ENCODE peak calls at places on chromosomes 6 and 20, in eight cellular contexts. U is mesendoderm; B is PC-9; G is brain microvascular endothelial cell; F is A549; Y is GM23248; K is CD8-positive, alpha-beta memory T cell; M is tibial nerve. O is an unnamed sample.

GRCh38 chr6:145895802-145896201 is 68.4 kb downstream of the SHPRH start:
- DNase-seq in U (no peak), B (no peak), G (no peak), F (no peak), Y (peak; percentile 35), K (no peak), M (no peak), O (no peak)

GRCh38 chr6:45109551-45109950 is 218.6 kb upstream of the RUNX2 start:
- DNase-seq in U (no peak), B (no peak), G (no peak), F (no peak), Y (no peak), K (no peak), M (no peak), O (no peak)

GRCh38 chr6:16130437-16130891 is 1.6 kb downstream of the MYLIP start:
- DNase-seq in U (no peak), B (peak; percentile 62), G (no peak), F (no peak), Y (peak; percentile 17), K (no peak), M (no peak), O (no peak)

GRCh38 chr6:53938810-53939209 is 144.0 kb downstream of the LRRC1 start:
- DNase-seq in U (no peak), B (no peak), G (no peak), F (no peak), Y (peak; percentile 53), K (no peak), M (no peak), O (no peak)

GRCh38 chr6:148854992-148855391 is 108.2 kb downstream of the UST start:
- DNase-seq in U (peak; percentile 94), B (no peak), G (no peak), F (no peak), Y (no peak), K (no peak), M (no peak), O (no peak)

GRCh38 chr20:34190679-34191090 is 50.5 kb upstream of the ASIP start:
- DNase-seq in U (peak; percentile 92), B (peak; percentile 78), G (peak; percentile 78), F (peak; percentile 82), Y (peak; percentile 93), K (no peak), M (peak; percentile 62), O (peak; percentile 71)

GRCh38 chr6:170143401-170144150 is 147.3 kb downstream of the DLL1 start:
- DNase-seq in U (no peak), B (no peak), G (no peak), F (no peak), Y (no peak), K (no peak), M (no peak), O (peak; percentile 15)

GRCh38 chr6:14841901-14842421 is 403.9 kb upstream of the JARID2 start:
- DNase-seq in U (no peak), B (no peak), G (peak; percentile 70), F (peak; percentile 11), Y (peak; percentile 96), K (no peak), M (no peak), O (peak; percentile 40)

GRCh38 chr20:297925-298754 is 770 bp downstream of the ZCCHC3 start:
- DNase-seq in U (peak; percentile 69), B (peak; percentile 57), G (peak; percentile 47), F (peak; percentile 83), Y (peak; percentile 88), K (peak; percentile 32), M (peak; percentile 34), O (peak; percentile 90)

GRCh38 chr6:21992178-21992967 is 304.5 kb downstream of the PRL start:
- DNase-seq in U (no peak), B (peak; percentile 5), G (peak; percentile 71), F (no peak), Y (peak; percentile 77), K (no peak), M (no peak), O (no peak)

GRCh38 chr20:63594043-63594561 is 20.1 kb upstream of the HELZ2 start:
- DNase-seq in U (no peak), B (no peak), G (peak; percentile 49), F (no peak), Y (peak; percentile 91), K (no peak), M (peak; percentile 23), O (no peak)

GRCh38 chr6:136886110-136886509 is 36.0 kb upstream of the SLC35D3 start:
- DNase-seq in U (no peak), B (no peak), G (no peak), F (no peak), Y (peak; percentile 12), K (no peak), M (no peak), O (no peak)

GRCh38 chr6:9606435-9607134 is 808.3 kb downstream of the TFAP2A start:
- DNase-seq in U (peak; percentile 59), B (no peak), G (no peak), F (no peak), Y (no peak), K (no peak), M (no peak), O (no peak)

GRCh38 chr20:41135187-41135887 is 2.0 kb upstream of the PLCG1 start:
- DNase-seq in U (peak; percentile 90), B (peak; percentile 59), G (no peak), F (peak; percentile 44), Y (peak; percentile 41), K (peak; percentile 53), M (no peak), O (no peak)

GRCh38 chr6:14276667-14277404 is 159.3 kb downstream of the CD83 start:
- DNase-seq in U (no peak), B (no peak), G (peak; percentile 39), F (no peak), Y (no peak), K (no peak), M (no peak), O (no peak)

GRCh38 chr20:43507150-43508080 is at the start of gene L3MBTL1:
- DNase-seq in U (peak; percentile 73), B (peak; percentile 80), G (no peak), F (peak; percentile 72), Y (peak; percentile 49), K (no peak), M (no peak), O (peak; percentile 94)

GRCh38 chr6:28587011-28587745 is 61.5 kb downstream of the GPX5 start:
- DNase-seq in U (peak; percentile 92), B (peak; percentile 75), G (peak; percentile 47), F (peak; percentile 89), Y (peak; percentile 48), K (no peak), M (no peak), O (peak; percentile 85)

GRCh38 chr6:30192076-30192475 is 21.1 kb downstream of the TRIM26 start:
- DNase-seq in U (no peak), B (no peak), G (peak; percentile 33), F (no peak), Y (no peak), K (no peak), M (no peak), O (no peak)

GRCh38 chr20:1535420-1536175 is 21.9 kb downstream of the SIRPD start:
- DNase-seq in U (no peak), B (no peak), G (no peak), F (no peak), Y (no peak), K (no peak), M (no peak), O (no peak)

GRCh38 chr6:157107915-157108651 is 215.2 kb downstream of the TMEM242 start:
- DNase-seq in U (peak; percentile 13), B (peak; percentile 16), G (peak; percentile 92), F (peak; percentile 75), Y (peak; percentile 97), K (no peak), M (no peak), O (no peak)

GRCh38 chr20:17680128-17680835 is 1.8 kb downstream of the RRBP1 start:
- DNase-seq in U (peak; percentile 94), B (peak; percentile 76), G (peak; percentile 56), F (peak; percentile 75), Y (peak; percentile 79), K (peak; percentile 20), M (peak; percentile 69), O (peak; percentile 82)

GRCh38 chr6:37794825-37795224 is 24.7 kb upstream of the ZFAND3 start:
- DNase-seq in U (no peak), B (no peak), G (no peak), F (no peak), Y (peak; percentile 80), K (no peak), M (no peak), O (no peak)

GRCh38 chr6:19279137-19279747 is 557.9 kb upstream of the ID4 start:
- DNase-seq in U (no peak), B (no peak), G (no peak), F (no peak), Y (peak; percentile 4), K (no peak), M (peak; percentile 17), O (no peak)
- H3K4me3 ChIP-seq in U (no peak overlapping the region), B (no peak overlapping the region), G (no peak overlapping the region), F (no peak overlapping the region), Y (no peak overlapping the region), K (no peak overlapping the region), M (no peak overlapping the region), O (peak overlapping the region; percentile 20)

GRCh38 chr6:85113934-85114582 is 335.8 kb upstream of the NT5E start:
- DNase-seq in U (no peak), B (no peak), G (no peak), F (no peak), Y (peak; percentile 64), K (no peak), M (peak; percentile 31), O (peak; percentile 8)
- H3K4me3 ChIP-seq in U (no peak overlapping the region), B (no peak overlapping the region), G (no peak overlapping the region), F (no peak overlapping the region), Y (peak overlapping the region; percentile 68), K (no peak overlapping the region), M (peak overlapping the region; percentile 28), O (no peak overlapping the region)

GRCh38 chr6:168319279-168320051 is at the start of gene DACT2:
- DNase-seq in U (no peak), B (no peak), G (no peak), F (no peak), Y (no peak), K (no peak), M (no peak), O (no peak)
- H3K4me3 ChIP-seq in U (peak within 1 kb of the TSS; percentile 26), B (no peak within 1 kb of the TSS), G (no peak within 1 kb of the TSS), F (peak within 1 kb of the TSS; percentile 72), Y (no peak within 1 kb of the TSS), K (no peak within 1 kb of the TSS), M (peak within 1 kb of the TSS; percentile 39), O (peak within 1 kb of the TSS; percentile 58)

DNA sequence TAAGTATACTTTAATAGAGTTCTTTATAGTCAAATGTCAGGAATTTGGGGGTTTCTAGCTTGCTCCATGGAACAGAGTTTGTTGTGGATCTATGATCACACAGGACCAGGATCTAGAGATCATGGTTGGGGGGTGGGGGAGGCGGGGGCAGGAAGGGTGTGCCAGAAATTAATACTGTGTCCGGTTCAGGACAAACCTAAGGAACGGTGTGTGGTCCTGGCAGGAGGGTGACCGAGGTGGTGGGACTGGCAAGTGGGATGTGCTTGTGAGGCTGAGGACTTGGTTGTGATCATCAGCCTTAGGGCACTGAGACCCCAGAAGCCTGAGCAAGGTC is 27.9 kb downstream of the GSTA3 start:
- DNase-seq in U (no peak), B (no peak), G (no peak), F (no peak), Y (no peak), K (no peak), M (no peak), O (peak; percentile 22)
- H3K4me3 ChIP-seq in U (no peak overlapping the region), B (peak overlapping the region; percentile 55), G (no peak overlapping the region), F (peak overlapping the region; percentile 58), Y (peak overlapping the region; percentile 74), K (peak overlapping the region; percentile 58), M (peak overlapping the region; percentile 55), O (peak overlapping the region; percentile 60)